ENCODE peak calls at places on chromosome 6, in ten cellular contexts. U is AG04450; J is CD8-positive, alpha-beta T cell; H is tibial artery; K is A549; V is mucosa of descending colon; R is neural crest cell; W is cardiac fibroblast; O is psoas muscle; Y is Calu3. Q is an unnamed sample.

GRCh38 chr6:9766240-9766915 is 648.5 kb downstream of the TFAP2A start:
- DNase-seq in U (peak), K (peak), H (no peak), Y (no peak), R (peak), O (no peak), V (no peak), W (peak), J (no peak), Q (no peak)

GRCh38 chr6:34657307-34657978 is 39.1 kb downstream of the ILRUN start:
- DNase-seq in H (peak), W (peak), Y (peak), J (no peak), V (peak), U (peak), O (no peak), K (peak), R (no peak), Q (no peak)

GRCh38 chr6:95203153-95203754 is 374.1 kb upstream of the MANEA start:
- DNase-seq in R (peak), Y (peak), V (peak), H (no peak), J (no peak), K (no peak), O (no peak), W (peak), U (peak), Q (peak)

GRCh38 chr6:89997456-89998445 is 103.5 kb downstream of the GJA10 start:
- DNase-seq in H (no peak), V (peak), W (no peak), R (no peak), Y (no peak), K (no peak), O (peak), U (no peak), J (no peak), Q (no peak)

GRCh38 chr6:84762220-84762940 is 2.0 kb downstream of the TBX18 start:
- DNase-seq in V (no peak), J (no peak), O (no peak), K (peak), W (peak), U (no peak), R (no peak), Y (peak), H (peak), Q (peak)

GRCh38 chr6:35893246-35893645 is 27.7 kb downstream of the SRPK1 start:
- DNase-seq in H (no peak), J (no peak), V (no peak), Y (no peak), W (no peak), O (no peak), K (no peak), R (no peak), U (no peak), Q (no peak)

GRCh38 chr6:138953451-138953850 is 34.6 kb downstream of the REPS1 start:
- DNase-seq in R (no peak), V (no peak), K (no peak), O (no peak), Y (no peak), H (no peak), J (no peak), U (no peak), W (peak), Q (no peak)

GRCh38 chr6:148395583-148396101 is 53.0 kb downstream of the SASH1 start:
- DNase-seq in O (no peak), R (no peak), H (no peak), J (no peak), U (no peak), W (no peak), Y (no peak), K (no peak), V (no peak), Q (no peak)

GRCh38 chr6:15305496-15305895 is 59.6 kb downstream of the JARID2 start:
- DNase-seq in Y (no peak), V (no peak), K (no peak), U (no peak), J (no peak), H (no peak), R (no peak), W (no peak), O (no peak), Q (no peak)

GRCh38 chr6:75223461-75223860 is 17.6 kb upstream of the COL12A1 start:
- DNase-seq in H (no peak), J (no peak), O (no peak), V (no peak), K (no peak), W (peak), Y (no peak), R (no peak), U (no peak), Q (no peak)

GRCh38 chr6:36823421-36824096 is 15.7 kb downstream of the CPNE5 start:
- DNase-seq in W (no peak), V (no peak), K (no peak), O (no peak), J (no peak), U (no peak), Y (no peak), R (no peak), H (no peak), Q (no peak)

GRCh38 chr6:162029873-162030576 is 697.5 kb downstream of the PRKN start:
- DNase-seq in H (no peak), V (no peak), O (no peak), Y (no peak), U (no peak), R (no peak), W (no peak), J (no peak), K (no peak), Q (no peak)

GRCh38 chr6:141110486-141110885 is 1022.2 kb upstream of the GJE1 start:
- DNase-seq in J (no peak), W (peak), Y (no peak), H (peak), K (no peak), R (no peak), U (no peak), V (no peak), O (no peak), Q (no peak)

GRCh38 chr6:15368873-15369272 is 123.0 kb downstream of the JARID2 start:
- DNase-seq in Y (no peak), W (no peak), U (no peak), V (no peak), K (no peak), O (no peak), R (no peak), J (no peak), H (no peak), Q (no peak)

GRCh38 chr6:27092316-27092692 is 155.2 kb upstream of the PRSS16 start:
- DNase-seq in W (no peak), J (no peak), R (no peak), Y (no peak), U (no peak), H (no peak), O (no peak), K (no peak), V (no peak), Q (no peak)

GRCh38 chr6:27088068-27088467 is 159.4 kb upstream of the PRSS16 start:
- DNase-seq in O (no peak), K (no peak), W (no peak), U (no peak), Y (no peak), R (no peak), J (no peak), V (no peak), H (no peak), Q (no peak)

GRCh38 chr6:27096834-27097511 is 150.5 kb upstream of the PRSS16 start:
- DNase-seq in Y (peak), K (peak), R (peak), O (peak), J (peak), H (no peak), U (peak), W (peak), V (peak), Q (peak)

GRCh38 chr6:27095914-27096313 is 151.6 kb upstream of the PRSS16 start:
- DNase-seq in K (no peak), H (no peak), Y (no peak), J (no peak), O (no peak), V (no peak), U (no peak), W (no peak), R (no peak), Q (no peak)

DNA sequence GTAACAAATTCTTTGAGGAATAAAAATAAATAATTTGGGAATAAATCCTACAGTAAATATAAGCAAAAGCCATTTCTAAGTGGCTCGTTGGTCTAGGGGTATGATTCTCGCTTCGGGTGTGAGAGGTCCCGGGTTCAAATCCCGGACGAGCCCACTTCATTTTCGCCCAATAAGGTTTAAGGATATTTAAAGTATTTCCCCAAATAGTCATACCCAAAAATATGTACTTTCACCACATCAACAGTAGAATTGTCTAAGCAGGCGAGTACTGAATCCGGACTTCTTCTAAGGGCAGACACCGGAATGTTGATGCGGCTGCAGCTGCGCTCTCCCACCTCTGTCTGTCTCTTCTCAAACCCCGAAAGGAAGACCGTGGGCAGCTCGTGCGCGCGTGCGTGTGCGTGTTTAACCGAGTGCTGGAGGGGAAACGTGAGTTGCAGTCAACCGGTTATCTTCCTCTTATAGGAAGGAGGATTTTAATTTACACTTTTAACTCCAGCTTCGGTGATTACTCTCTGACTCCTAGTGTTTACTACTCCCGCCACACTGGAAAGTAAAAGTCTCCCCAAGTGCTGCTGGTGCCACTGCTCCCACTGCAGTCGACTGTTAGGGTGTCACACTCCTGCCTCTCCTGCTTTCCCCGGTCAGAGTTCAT is 155.7 kb upstream of the PRSS16 start:
- DNase-seq in J (no peak), V (no peak), U (peak), H (no peak), O (no peak), W (peak), Y (peak), R (peak), K (peak), Q (no peak)
- TF ChIP-seq CTCF in J (no peak), V (no peak), U (no peak), H (no peak), O (no peak), W (no peak), Y (no peak), R (no peak), K (no peak), Q (no peak)

DNA sequence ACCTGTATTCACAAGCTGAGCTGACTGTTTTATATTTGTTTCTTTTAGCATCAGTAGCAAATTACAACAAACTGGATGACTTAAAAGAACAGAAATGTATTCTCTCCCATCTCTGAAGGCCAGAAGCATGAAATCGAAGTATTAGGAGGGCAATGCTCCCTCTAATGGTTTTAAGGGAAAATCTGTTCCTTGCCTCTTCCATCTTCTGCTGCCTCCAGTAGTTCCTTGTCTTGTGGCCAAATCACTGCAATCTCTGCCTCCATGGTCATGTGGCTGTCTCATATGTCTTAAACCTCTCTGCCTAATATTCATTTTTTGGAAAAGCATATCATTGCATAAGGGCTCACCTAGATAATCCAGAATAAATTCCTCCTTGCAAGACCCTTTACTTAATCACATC is 25.2 kb upstream of the ASCC3 start:
- DNase-seq in O (no peak), K (no peak), U (no peak), J (no peak), H (no peak), W (no peak), R (no peak), V (no peak), Y (no peak), Q (no peak)
- TF ChIP-seq CTCF in O (no peak), K (no peak), U (no peak), J (no peak), H (no peak), W (no peak), R (no peak), V (no peak), Y (no peak), Q (no peak)

GRCh38 chr6:103677290-103677689 is 1182.4 kb downstream of the HACE1 start:
- DNase-seq in J (no peak), V (no peak), H (no peak), R (no peak), U (no peak), K (no peak), O (no peak), Y (no peak), W (no peak), Q (no peak)

GRCh38 chr6:103674790-103675189 is 1184.9 kb downstream of the HACE1 start:
- DNase-seq in H (no peak), K (no peak), U (no peak), Y (no peak), J (no peak), W (no peak), V (no peak), O (no peak), R (no peak), Q (no peak)

GRCh38 chr6:103675807-103676406 is 1183.8 kb downstream of the HACE1 start:
- DNase-seq in J (no peak), U (no peak), H (no peak), V (no peak), O (no peak), K (no peak), R (no peak), W (peak), Y (peak), Q (no peak)

GRCh38 chr6:103672169-103672568 is 1187.5 kb downstream of the HACE1 start:
- DNase-seq in H (no peak), K (no peak), U (no peak), W (peak), J (no peak), V (no peak), Y (no peak), O (no peak), R (no peak), Q (no peak)
- TF ChIP-seq CTCF in H (no peak), K (no peak), U (no peak), W (peak), J (no peak), V (no peak), Y (no peak), O (no peak), R (peak), Q (no peak)

DNA sequence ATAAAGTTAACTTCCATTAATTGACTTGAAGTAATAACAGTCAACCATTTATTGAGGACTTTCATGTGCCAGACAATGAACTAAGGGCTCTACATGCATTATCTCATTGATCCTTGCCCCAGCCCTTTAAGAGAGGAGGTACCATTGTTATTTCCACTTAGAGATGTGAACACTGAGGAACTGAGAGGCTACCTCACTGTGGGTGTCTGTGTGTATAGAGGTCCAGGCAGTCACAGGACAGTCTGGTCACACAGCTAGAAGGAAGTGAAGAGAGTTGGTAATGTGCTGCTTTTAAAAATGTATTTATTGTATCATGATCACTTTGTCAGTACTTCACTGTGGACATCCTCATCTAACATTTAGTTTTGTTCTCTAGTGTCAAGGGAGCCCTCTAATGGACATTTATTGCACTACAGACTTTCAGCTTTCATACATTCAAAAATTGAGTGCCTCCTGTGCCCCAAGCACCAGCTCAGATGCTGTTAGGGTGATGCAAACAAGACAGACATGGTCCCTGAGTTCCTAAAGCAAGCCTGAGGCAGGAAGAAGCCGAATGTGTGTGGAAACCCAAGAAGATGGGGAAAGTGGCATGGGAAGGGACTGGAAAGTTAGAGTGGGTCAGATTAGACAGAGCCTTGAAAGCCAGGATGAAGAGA is 122.9 kb downstream of the SLC16A10 start:
- DNase-seq in K (peak), W (peak), J (no peak), H (no peak), O (no peak), Y (peak), U (peak), V (peak), R (peak), Q (no peak)
- TF ChIP-seq CTCF in K (peak), W (peak), J (peak), H (peak), O (peak), Y (peak), U (peak), V (no peak), R (peak), Q (peak)

GRCh38 chr6:32949113-32949512 is 3.8 kb downstream of the HLA-DMA start:
- DNase-seq in U (no peak), J (no peak), O (no peak), K (no peak), W (no peak), Y (no peak), V (no peak), R (no peak), H (no peak), Q (no peak)

GRCh38 chr6:32946893-32947292 is 6.0 kb downstream of the HLA-DMA start:
- DNase-seq in H (no peak), V (no peak), O (no peak), J (no peak), K (no peak), R (no peak), W (no peak), U (no peak), Y (no peak), Q (no peak)

GRCh38 chr6:32945953-32946352 is 5.1 kb upstream of the HLA-DMB start:
- DNase-seq in O (no peak), Y (no peak), W (no peak), J (no peak), K (no peak), U (no peak), V (no peak), H (no peak), R (no peak), Q (no peak)

GRCh38 chr6:32950010-32950409 is 2.9 kb downstream of the HLA-DMA start:
- DNase-seq in Y (no peak), U (no peak), V (no peak), H (no peak), W (no peak), O (no peak), K (no peak), J (no peak), R (no peak), Q (no peak)

GRCh38 chr6:32947552-32948465 is 5.1 kb downstream of the HLA-DMA start:
- DNase-seq in V (peak), K (no peak), O (no peak), W (peak), Y (peak), H (no peak), J (peak), U (no peak), R (no peak), Q (peak)
- TF ChIP-seq CTCF in V (peak), K (peak), O (peak), W (peak), Y (peak), H (no peak), J (peak), U (peak), R (peak), Q (no peak)

GRCh38 chr6:17039266-17039665 is 62.6 kb upstream of the STMND1 start:
- DNase-seq in R (no peak), J (no peak), Y (no peak), K (no peak), W (no peak), V (no peak), O (no peak), H (no peak), U (no peak), Q (no peak)

GRCh38 chr6:17038316-17038715 is 63.5 kb upstream of the STMND1 start:
- DNase-seq in K (no peak), U (peak), Y (no peak), H (no peak), W (peak), O (no peak), V (no peak), J (no peak), R (no peak), Q (no peak)

GRCh38 chr6:17045581-17046322 is 56.1 kb upstream of the STMND1 start:
- DNase-seq in V (peak), W (peak), Y (no peak), U (no peak), K (no peak), O (no peak), H (no peak), R (no peak), J (no peak), Q (no peak)

GRCh38 chr6:17043148-17043522 is 58.7 kb upstream of the STMND1 start:
- DNase-seq in W (no peak), V (no peak), U (no peak), O (no peak), Y (no peak), H (no peak), R (no peak), K (no peak), J (no peak), Q (no peak)

GRCh38 chr6:17042422-17043147 is 59.3 kb upstream of the STMND1 start:
- DNase-seq in R (no peak), W (peak), K (peak), O (no peak), U (no peak), Y (peak), H (no peak), V (peak), J (no peak), Q (peak)
- TF ChIP-seq CTCF in R (peak), W (peak), K (peak), O (no peak), U (peak), Y (no peak), H (peak), V (peak), J (no peak), Q (no peak)

GRCh38 chr6:19502301-19502700 is 334.9 kb upstream of the ID4 start:
- DNase-seq in J (no peak), V (no peak), U (no peak), Y (no peak), O (no peak), K (no peak), W (no peak), R (no peak), H (no peak), Q (no peak)
- TF ChIP-seq CTCF in J (no peak), V (no peak), U (no peak), Y (no peak), O (no peak), K (no peak), W (no peak), R (no peak), H (no peak), Q (no peak)

GRCh38 chr6:158595223-158595622 is 35.3 kb downstream of the TMEM181 start:
- DNase-seq in J (peak), H (no peak), R (no peak), Y (no peak), U (no peak), W (peak), O (no peak), V (no peak), K (no peak), Q (no peak)
- TF ChIP-seq CTCF in J (no peak), H (peak), R (peak), Y (no peak), U (peak), W (peak), O (no peak), V (no peak), K (no peak), Q (peak)

Q was measured in glutamatergic neuron.